ENCODE peak calls at places on chromosomes 1 and 21, in four cellular contexts. P is SHP77, R is fibroblast of the conjunctiva, Q is GM12865. J is an unnamed sample.

GRCh38 chr1:203200059-203200553 is 13.6 kb upstream of the CHI3L1 start:
- DNase-seq in R (peak), P (no peak), Q (no peak), J (no peak)

GRCh38 chr1:245378352-245379144 is 223.8 kb downstream of the KIF26B start:
- DNase-seq in R (no peak), P (no peak), Q (peak), J (no peak)

GRCh38 chr1:67312630-67313029 is 5.0 kb downstream of the IL12RB2 start:
- DNase-seq in R (no peak), P (no peak), Q (no peak), J (no peak)

GRCh38 chr1:88877382-88877825 is 14.0 kb downstream of the GTF2B start:
- DNase-seq in R (no peak), Q (no peak), P (peak), J (no peak)

GRCh38 chr1:240109920-240110685 is 18.4 kb downstream of the FMN2 start:
- DNase-seq in Q (no peak), R (no peak), P (no peak), J (no peak)

GRCh38 chr1:223429821-223430220 is 36.6 kb downstream of the CCDC185 start:
- DNase-seq in Q (no peak), P (no peak), R (no peak), J (no peak)

GRCh38 chr21:23686737-23687136 is 1920.5 kb downstream of the MRPL39 start:
- DNase-seq in P (no peak), Q (no peak), R (no peak), J (no peak)

GRCh38 chr1:41566274-41566885 is 81.9 kb upstream of the EDN2 start:
- DNase-seq in Q (no peak), R (no peak), P (no peak), J (no peak)

GRCh38 chr1:94670273-94670672 is 128.7 kb upstream of the F3 start:
- DNase-seq in Q (no peak), P (no peak), R (no peak), J (no peak)

GRCh38 chr21:17542371-17542992 is 29.6 kb downstream of the CXADR start:
- DNase-seq in P (no peak), R (no peak), Q (no peak), J (no peak)